ENCODE peak calls at places on chromosomes 2 and 18, in seven cellular contexts. V, N, S, G, I, C and Z are unnamed samples.

GRCh38 chr2:159614534-159615186 is 1.7 kb downstream of the BAZ2B start:
- DNase-seq in N (peak), G (no peak), V (no peak), C (no peak), S (no peak), I (no peak), Z (no peak)

GRCh38 chr2:215465246-215465645 is 29.4 kb upstream of the FN1 start:
- DNase-seq in N (no peak), G (no peak), C (no peak), I (no peak), V (peak), S (no peak), Z (no peak)

GRCh38 chr2:150911766-150912280 is 349.8 kb downstream of the RBM43 start:
- DNase-seq in S (no peak), V (peak), G (no peak), N (no peak), I (peak), C (peak), Z (no peak)

GRCh38 chr2:101859604-101860003 is 132.2 kb upstream of the IL1R2 start:
- DNase-seq in C (no peak), G (no peak), I (no peak), N (no peak), S (no peak), V (no peak), Z (no peak)

GRCh38 chr2:174085781-174086180 is 120.6 kb upstream of the SP3 start:
- DNase-seq in C (no peak), I (no peak), S (no peak), N (no peak), G (no peak), V (no peak), Z (no peak)

GRCh38 chr18:62721837-62722795 is 6.8 kb downstream of the PHLPP1 start:
- DNase-seq in V (no peak), G (no peak), N (no peak), I (no peak), S (no peak), C (no peak), Z (no peak)

GRCh38 chr2:108635630-108636354 is 83.5 kb upstream of the RANBP2 start:
- DNase-seq in S (no peak), G (no peak), N (no peak), C (no peak), I (no peak), V (no peak), Z (no peak)

GRCh38 chr2:239895669-239896068 is 129.5 kb downstream of the NDUFA10 start:
- DNase-seq in S (no peak), N (no peak), I (no peak), C (no peak), V (no peak), G (no peak), Z (no peak)

GRCh38 chr18:57837917-57838548 is 34.9 kb upstream of the ATP8B1 start:
- DNase-seq in N (no peak), G (no peak), C (no peak), I (no peak), V (peak), S (no peak), Z (no peak)

GRCh38 chr2:239489481-239489880 is 88.7 kb upstream of the HDAC4 start:
- DNase-seq in C (no peak), I (no peak), G (no peak), N (no peak), V (no peak), S (no peak), Z (no peak)

GRCh38 chr2:33723322-33723721 is 124.2 kb upstream of the FAM98A start:
- DNase-seq in N (no peak), I (no peak), G (no peak), S (no peak), C (no peak), V (no peak), Z (no peak)

GRCh38 chr2:197453123-197453913 is at the start of gene COQ10B:
- DNase-seq in V (peak), I (peak), C (peak), S (peak), N (peak), G (peak), Z (peak)

GRCh38 chr2:197453914-197454398 is 604 bp downstream of the COQ10B start:
- DNase-seq in G (no peak), I (peak), N (peak), S (peak), C (no peak), V (peak), Z (peak)

GRCh38 chr2:197454923-197455322 is 1.6 kb downstream of the COQ10B start:
- DNase-seq in G (no peak), C (no peak), V (no peak), I (no peak), S (no peak), N (no peak), Z (no peak)

GRCh38 chr2:197450485-197450884 is 2.9 kb upstream of the COQ10B start:
- DNase-seq in N (no peak), G (peak), C (no peak), S (no peak), V (no peak), I (no peak), Z (no peak)

GRCh38 chr2:197452754-197453122 is 614 bp upstream of the COQ10B start:
- DNase-seq in N (no peak), C (no peak), V (no peak), I (no peak), S (no peak), G (no peak), Z (no peak)
- TF ChIP-seq POLR2A in N (no peak), C (peak), V (no peak), I (peak), S (no peak), G (no peak), Z (no peak)

GRCh38 chr2:127659408-127660290 is 13.7 kb downstream of the GPR17 start:
- DNase-seq in S (no peak), G (peak), V (peak), C (no peak), N (no peak), I (no peak), Z (no peak)
- TF ChIP-seq POLR2AphosphoS5 in S (no peak), G (peak), V (peak), C (no peak), N (no peak), I (peak), Z (no peak)

GRCh38 chr2:98604547-98604946 is 3.8 kb downstream of the COA5 start:
- DNase-seq in I (no peak), C (no peak), N (no peak), S (no peak), G (no peak), V (no peak), Z (no peak)
- TF ChIP-seq POLR2A in I (no peak), C (no peak), N (no peak), S (no peak), G (no peak), V (no peak), Z (no peak)

GRCh38 chr2:54480025-54480424 is 23.9 kb downstream of the SPTBN1 start:
- DNase-seq in N (no peak), C (no peak), V (no peak), G (no peak), S (no peak), I (no peak), Z (no peak)

GRCh38 chr2:54476852-54477251 is 20.7 kb downstream of the SPTBN1 start:
- DNase-seq in C (no peak), V (no peak), G (no peak), N (no peak), I (no peak), S (no peak), Z (no peak)

GRCh38 chr2:54481686-54482085 is 25.6 kb downstream of the SPTBN1 start:
- DNase-seq in S (no peak), G (no peak), C (no peak), N (no peak), V (no peak), I (no peak), Z (no peak)

GRCh38 chr2:54479422-54479821 is 23.3 kb downstream of the SPTBN1 start:
- DNase-seq in G (no peak), C (no peak), I (no peak), V (peak), S (no peak), N (no peak), Z (no peak)

GRCh38 chr2:54478899-54479298 is 22.8 kb downstream of the SPTBN1 start:
- DNase-seq in V (no peak), S (no peak), N (no peak), G (no peak), C (no peak), I (no peak), Z (no peak)
- TF ChIP-seq POLR2AphosphoS5 in V (no peak), S (no peak), N (no peak), G (no peak), C (no peak), I (no peak), Z (no peak)